ENCODE peak calls at places on chromosomes 1 and 21, in eight cellular contexts. One of them, this sample, is unnamed.
A peak's percentile ranks its signal among the peaks of the same experiment; 100 is the strongest.

GRCh38 chr1:39036678-39037077 is 10.5 kb downstream of the NDUFS5 start:
- DNase-seq in transverse colon: no peak
- DNase-seq in prostate gland: no peak
- DNase-seq in heart right ventricle: no peak
- DNase-seq in endothelial cell of umbilical vein: no peak
- DNase-seq in IMR-90: no peak
- DNase-seq in CD8-positive, alpha-beta memory T cell: no peak
- DNase-seq in left ventricle myocardium inferior: no peak
- DNase-seq in this sample: no peak

GRCh38 chr1:26276432-26276838 is 3.5 kb upstream of the SH3BGRL3 start:
- DNase-seq in transverse colon: no peak
- DNase-seq in IMR-90: no peak
- DNase-seq in heart right ventricle: no peak
- DNase-seq in CD8-positive, alpha-beta memory T cell: no peak
- DNase-seq in endothelial cell of umbilical vein: no peak
- DNase-seq in prostate gland: no peak
- DNase-seq in left ventricle myocardium inferior: no peak
- DNase-seq in this sample: no peak

GRCh38 chr1:164622057-164622840 is 63.3 kb downstream of the PBX1 start:
- DNase-seq in heart right ventricle: no peak
- DNase-seq in endothelial cell of umbilical vein: no peak
- DNase-seq in IMR-90: no peak
- DNase-seq in left ventricle myocardium inferior: no peak
- DNase-seq in transverse colon: no peak
- DNase-seq in prostate gland: no peak
- DNase-seq in CD8-positive, alpha-beta memory T cell: no peak
- DNase-seq in this sample: peak; percentile 51

GRCh38 chr21:34836103-34836932 is 167.5 kb downstream of the CLIC6 start:
- DNase-seq in CD8-positive, alpha-beta memory T cell: no peak
- DNase-seq in left ventricle myocardium inferior: no peak
- DNase-seq in transverse colon: peak; percentile 46
- DNase-seq in prostate gland: no peak
- DNase-seq in IMR-90: peak; percentile 100
- DNase-seq in endothelial cell of umbilical vein: peak; percentile 98
- DNase-seq in heart right ventricle: no peak
- DNase-seq in this sample: peak; percentile 100

GRCh38 chr1:204261746-204262505 is 48.1 kb upstream of the GOLT1A start:
- DNase-seq in left ventricle myocardium inferior: no peak
- DNase-seq in IMR-90: peak; percentile 77
- DNase-seq in transverse colon: no peak
- DNase-seq in CD8-positive, alpha-beta memory T cell: no peak
- DNase-seq in endothelial cell of umbilical vein: no peak
- DNase-seq in prostate gland: no peak
- DNase-seq in heart right ventricle: no peak
- DNase-seq in this sample: peak; percentile 77

GRCh38 chr21:16708431-16708830 is 804.4 kb upstream of the CXADR start:
- DNase-seq in prostate gland: no peak
- DNase-seq in heart right ventricle: no peak
- DNase-seq in IMR-90: peak; percentile 29
- DNase-seq in endothelial cell of umbilical vein: peak; percentile 7
- DNase-seq in left ventricle myocardium inferior: no peak
- DNase-seq in CD8-positive, alpha-beta memory T cell: no peak
- DNase-seq in transverse colon: no peak
- DNase-seq in this sample: peak; percentile 55

GRCh38 chr1:54439550-54440223 is 33.5 kb upstream of the SSBP3 start:
- DNase-seq in left ventricle myocardium inferior: no peak
- DNase-seq in endothelial cell of umbilical vein: no peak
- DNase-seq in heart right ventricle: no peak
- DNase-seq in IMR-90: no peak
- DNase-seq in CD8-positive, alpha-beta memory T cell: no peak
- DNase-seq in prostate gland: no peak
- DNase-seq in transverse colon: no peak
- DNase-seq in this sample: no peak

GRCh38 chr21:17548262-17548661 is 35.4 kb downstream of the CXADR start:
- DNase-seq in prostate gland: no peak
- DNase-seq in endothelial cell of umbilical vein: no peak
- DNase-seq in heart right ventricle: no peak
- DNase-seq in left ventricle myocardium inferior: no peak
- DNase-seq in CD8-positive, alpha-beta memory T cell: no peak
- DNase-seq in transverse colon: no peak
- DNase-seq in IMR-90: peak; percentile 39
- DNase-seq in this sample: no peak

GRCh38 chr1:22108343-22109135 is 34.4 kb downstream of the WNT4 start:
- DNase-seq in left ventricle myocardium inferior: no peak
- DNase-seq in endothelial cell of umbilical vein: no peak
- DNase-seq in transverse colon: peak; percentile 47
- DNase-seq in prostate gland: no peak
- DNase-seq in IMR-90: no peak
- DNase-seq in heart right ventricle: no peak
- DNase-seq in CD8-positive, alpha-beta memory T cell: no peak
- DNase-seq in this sample: peak; percentile 31

GRCh38 chr1:234102591-234102990 is 198.1 kb downstream of the SLC35F3 start:
- DNase-seq in heart right ventricle: no peak
- DNase-seq in endothelial cell of umbilical vein: no peak
- DNase-seq in transverse colon: no peak
- DNase-seq in left ventricle myocardium inferior: no peak
- DNase-seq in prostate gland: no peak
- DNase-seq in CD8-positive, alpha-beta memory T cell: no peak
- DNase-seq in IMR-90: no peak
- DNase-seq in this sample: peak; percentile 73

GRCh38 chr1:48007044-48007443 is 9.9 kb upstream of the TRABD2B start:
- DNase-seq in IMR-90: peak; percentile 2
- DNase-seq in heart right ventricle: no peak
- DNase-seq in transverse colon: no peak
- DNase-seq in CD8-positive, alpha-beta memory T cell: no peak
- DNase-seq in endothelial cell of umbilical vein: no peak
- DNase-seq in prostate gland: no peak
- DNase-seq in left ventricle myocardium inferior: no peak
- DNase-seq in this sample: peak; percentile 18

GRCh38 chr1:32394890-32395415 is 712 bp upstream of the BSDC1 start:
- DNase-seq in prostate gland: no peak
- DNase-seq in IMR-90: peak; percentile 25
- DNase-seq in transverse colon: no peak
- DNase-seq in endothelial cell of umbilical vein: no peak
- DNase-seq in CD8-positive, alpha-beta memory T cell: no peak
- DNase-seq in heart right ventricle: no peak
- DNase-seq in left ventricle myocardium inferior: no peak
- DNase-seq in this sample: no peak

GRCh38 chr1:241271427-241271826 is 85.6 kb downstream of the RGS7 start:
- DNase-seq in CD8-positive, alpha-beta memory T cell: no peak
- DNase-seq in transverse colon: peak; percentile 55
- DNase-seq in heart right ventricle: no peak
- DNase-seq in IMR-90: no peak
- DNase-seq in endothelial cell of umbilical vein: no peak
- DNase-seq in prostate gland: no peak
- DNase-seq in left ventricle myocardium inferior: no peak
- DNase-seq in this sample: no peak

GRCh38 chr1:62977321-62977720 is 193.4 kb downstream of the ATG4C start:
- DNase-seq in prostate gland: no peak
- DNase-seq in heart right ventricle: no peak
- DNase-seq in transverse colon: no peak
- DNase-seq in left ventricle myocardium inferior: no peak
- DNase-seq in IMR-90: peak; percentile 20
- DNase-seq in endothelial cell of umbilical vein: no peak
- DNase-seq in CD8-positive, alpha-beta memory T cell: no peak
- DNase-seq in this sample: no peak

GRCh38 chr1:84146375-84147032 is 2.4 kb downstream of the PRKACB start:
- DNase-seq in IMR-90: peak; percentile 78
- DNase-seq in CD8-positive, alpha-beta memory T cell: no peak
- DNase-seq in heart right ventricle: no peak
- DNase-seq in endothelial cell of umbilical vein: peak; percentile 66
- DNase-seq in prostate gland: no peak
- DNase-seq in transverse colon: no peak
- DNase-seq in left ventricle myocardium inferior: no peak
- DNase-seq in this sample: peak; percentile 82

GRCh38 chr1:85580046-85580411 is 532 bp upstream of the CCN1 start:
- DNase-seq in prostate gland: peak; percentile 46
- DNase-seq in IMR-90: peak; percentile 83
- DNase-seq in endothelial cell of umbilical vein: no peak
- DNase-seq in CD8-positive, alpha-beta memory T cell: no peak
- DNase-seq in heart right ventricle: no peak
- DNase-seq in left ventricle myocardium inferior: no peak
- DNase-seq in transverse colon: no peak
- DNase-seq in this sample: peak; percentile 66

GRCh38 chr1:66809736-66810326 is 8.8 kb upstream of the INSL5 start:
- DNase-seq in IMR-90: peak; percentile 22
- DNase-seq in endothelial cell of umbilical vein: peak; percentile 2
- DNase-seq in left ventricle myocardium inferior: no peak
- DNase-seq in transverse colon: no peak
- DNase-seq in prostate gland: no peak
- DNase-seq in CD8-positive, alpha-beta memory T cell: no peak
- DNase-seq in heart right ventricle: no peak
- DNase-seq in this sample: peak; percentile 49

GRCh38 chr21:41589620-41590175 is 81.7 kb upstream of the TMPRSS2 start:
- DNase-seq in heart right ventricle: no peak
- DNase-seq in endothelial cell of umbilical vein: no peak
- DNase-seq in left ventricle myocardium inferior: no peak
- DNase-seq in IMR-90: no peak
- DNase-seq in transverse colon: no peak
- DNase-seq in CD8-positive, alpha-beta memory T cell: no peak
- DNase-seq in prostate gland: no peak
- DNase-seq in this sample: no peak

GRCh38 chr21:42836402-42836666 is 43.0 kb downstream of the WDR4 start:
- DNase-seq in transverse colon: no peak
- DNase-seq in IMR-90: no peak
- DNase-seq in prostate gland: no peak
- DNase-seq in left ventricle myocardium inferior: no peak
- DNase-seq in heart right ventricle: no peak
- DNase-seq in CD8-positive, alpha-beta memory T cell: no peak
- DNase-seq in endothelial cell of umbilical vein: no peak
- DNase-seq in this sample: no peak

GRCh38 chr21:42835611-42836401 is 43.5 kb downstream of the WDR4 start:
- DNase-seq in endothelial cell of umbilical vein: no peak
- DNase-seq in IMR-90: no peak
- DNase-seq in transverse colon: no peak
- DNase-seq in prostate gland: no peak
- DNase-seq in left ventricle myocardium inferior: no peak
- DNase-seq in heart right ventricle: no peak
- DNase-seq in CD8-positive, alpha-beta memory T cell: no peak
- DNase-seq in this sample: no peak

GRCh38 chr21:42837421-42838211 is 41.7 kb downstream of the WDR4 start:
- DNase-seq in heart right ventricle: no peak
- DNase-seq in endothelial cell of umbilical vein: no peak
- DNase-seq in IMR-90: no peak
- DNase-seq in CD8-positive, alpha-beta memory T cell: no peak
- DNase-seq in transverse colon: no peak
- DNase-seq in prostate gland: no peak
- DNase-seq in left ventricle myocardium inferior: peak; percentile 13
- DNase-seq in this sample: no peak

GRCh38 chr21:42835211-42835610 is 44.1 kb downstream of the WDR4 start:
- DNase-seq in CD8-positive, alpha-beta memory T cell: no peak
- DNase-seq in left ventricle myocardium inferior: no peak
- DNase-seq in endothelial cell of umbilical vein: no peak
- DNase-seq in prostate gland: no peak
- DNase-seq in IMR-90: no peak
- DNase-seq in transverse colon: no peak
- DNase-seq in heart right ventricle: no peak
- DNase-seq in this sample: no peak

DNA sequence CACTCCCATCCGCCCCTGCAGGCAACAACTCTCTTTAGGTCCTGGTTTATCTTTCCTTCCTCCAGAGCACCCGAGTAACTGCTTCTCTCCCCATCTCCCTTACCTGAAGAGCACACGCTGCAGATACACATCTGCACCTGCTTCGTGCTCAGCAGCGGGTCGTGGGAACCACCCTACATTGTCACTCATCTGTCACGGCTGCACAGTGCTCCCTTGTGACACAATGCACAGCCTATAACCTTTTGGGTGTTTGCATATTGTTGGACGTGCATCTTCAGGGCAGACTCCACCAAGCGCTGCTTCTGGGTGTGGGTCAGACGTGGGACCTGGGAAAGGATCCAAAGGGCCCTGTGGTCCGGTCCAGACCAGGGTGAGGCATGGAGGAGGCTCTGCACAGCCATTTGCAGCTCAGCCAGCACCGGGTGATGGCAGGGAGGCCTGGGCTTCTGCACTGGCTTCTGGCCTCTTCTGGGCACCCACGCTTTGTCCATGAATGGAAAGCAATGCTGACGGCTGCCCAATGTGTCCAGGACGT is 42.5 kb downstream of the WDR4 start:
- DNase-seq in heart right ventricle: no peak
- DNase-seq in endothelial cell of umbilical vein: no peak
- DNase-seq in transverse colon: no peak
- DNase-seq in CD8-positive, alpha-beta memory T cell: no peak
- DNase-seq in left ventricle myocardium inferior: no peak
- DNase-seq in IMR-90: no peak
- DNase-seq in prostate gland: no peak
- DNase-seq in this sample: no peak
- H3K4me1 ChIP-seq in heart right ventricle: peaks cover 4% of the 10 kb centered on the region
- H3K4me1 ChIP-seq in endothelial cell of umbilical vein: no peaks in the 10 kb centered on the region
- H3K4me1 ChIP-seq in transverse colon: no peaks in the 10 kb centered on the region
- H3K4me1 ChIP-seq in CD8-positive, alpha-beta memory T cell: peaks cover 16% of the 10 kb centered on the region
- H3K4me1 ChIP-seq in left ventricle myocardium inferior: peaks cover 6% of the 10 kb centered on the region
- H3K4me1 ChIP-seq in IMR-90: no peaks in the 10 kb centered on the region
- H3K4me1 ChIP-seq in prostate gland: no peaks in the 10 kb centered on the region
- H3K4me1 ChIP-seq in this sample: no peaks in the 10 kb centered on the region

DNA sequence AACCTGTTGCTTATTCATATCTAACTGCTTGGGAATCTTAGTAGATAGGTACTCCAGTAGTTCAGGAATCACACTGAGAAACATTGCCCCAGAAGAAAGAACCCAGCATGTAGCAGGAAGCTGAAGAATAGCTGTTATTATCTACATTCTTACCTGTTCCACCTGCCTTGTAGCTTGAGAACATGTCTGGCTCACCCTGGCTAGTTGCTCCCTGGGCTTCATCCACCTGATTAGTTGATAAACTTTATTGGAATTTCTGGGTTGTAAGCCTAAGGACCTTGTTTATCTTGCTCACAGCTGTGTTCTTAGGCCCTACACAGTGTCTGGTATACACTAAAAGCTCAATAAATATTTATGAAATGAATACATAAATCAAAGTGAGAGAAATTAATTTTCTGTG is 106.3 kb upstream of the DMRTA2 start:
- DNase-seq in endothelial cell of umbilical vein: no peak
- DNase-seq in transverse colon: no peak
- DNase-seq in left ventricle myocardium inferior: no peak
- DNase-seq in heart right ventricle: no peak
- DNase-seq in IMR-90: no peak
- DNase-seq in prostate gland: no peak
- DNase-seq in CD8-positive, alpha-beta memory T cell: no peak
- DNase-seq in this sample: no peak
- H3K27me3 ChIP-seq in endothelial cell of umbilical vein: no peaks in the 10 kb centered on the region
- H3K27me3 ChIP-seq in transverse colon: no peaks in the 10 kb centered on the region
- H3K27me3 ChIP-seq in left ventricle myocardium inferior: no peaks in the 10 kb centered on the region
- H3K27me3 ChIP-seq in heart right ventricle: no peaks in the 10 kb centered on the region
- H3K27me3 ChIP-seq in IMR-90: no peaks in the 10 kb centered on the region
- H3K27me3 ChIP-seq in prostate gland: no peaks in the 10 kb centered on the region
- H3K27me3 ChIP-seq in CD8-positive, alpha-beta memory T cell: no peaks in the 10 kb centered on the region
- H3K27me3 ChIP-seq in this sample: no peaks in the 10 kb centered on the region

GRCh38 chr1:213387380-213388015 is 336.5 kb downstream of the RPS6KC1 start:
- DNase-seq in left ventricle myocardium inferior: no peak
- DNase-seq in transverse colon: no peak
- DNase-seq in IMR-90: no peak
- DNase-seq in prostate gland: no peak
- DNase-seq in heart right ventricle: no peak
- DNase-seq in endothelial cell of umbilical vein: no peak
- DNase-seq in CD8-positive, alpha-beta memory T cell: no peak
- DNase-seq in this sample: no peak
- H3K4me1 ChIP-seq in left ventricle myocardium inferior: peaks cover 1% of the 10 kb centered on the region
- H3K4me1 ChIP-seq in transverse colon: no peaks in the 10 kb centered on the region
- H3K4me1 ChIP-seq in IMR-90: no peaks in the 10 kb centered on the region
- H3K4me1 ChIP-seq in prostate gland: no peaks in the 10 kb centered on the region
- H3K4me1 ChIP-seq in heart right ventricle: no peaks in the 10 kb centered on the region
- H3K4me1 ChIP-seq in endothelial cell of umbilical vein: no peaks in the 10 kb centered on the region
- H3K4me1 ChIP-seq in CD8-positive, alpha-beta memory T cell: no peaks in the 10 kb centered on the region
- H3K4me1 ChIP-seq in this sample: no peaks in the 10 kb centered on the region

GRCh38 chr1:170663441-170664282 is at the start of gene PRRX1:
- DNase-seq in prostate gland: no peak
- DNase-seq in CD8-positive, alpha-beta memory T cell: no peak
- DNase-seq in heart right ventricle: peak; percentile 40
- DNase-seq in IMR-90: peak; percentile 46
- DNase-seq in endothelial cell of umbilical vein: no peak
- DNase-seq in transverse colon: no peak
- DNase-seq in left ventricle myocardium inferior: no peak
- DNase-seq in this sample: peak; percentile 43
- H3K27me3 ChIP-seq in prostate gland: no peaks in the 10 kb centered on the region
- H3K27me3 ChIP-seq in CD8-positive, alpha-beta memory T cell: peaks cover 23% of the 10 kb centered on the region
- H3K27me3 ChIP-seq in heart right ventricle: peaks cover 8% of the 10 kb centered on the region
- H3K27me3 ChIP-seq in IMR-90: no peaks in the 10 kb centered on the region
- H3K27me3 ChIP-seq in endothelial cell of umbilical vein: peaks cover 45% of the 10 kb centered on the region
- H3K27me3 ChIP-seq in transverse colon: peaks cover 99% of the 10 kb centered on the region
- H3K27me3 ChIP-seq in left ventricle myocardium inferior: peaks cover 94% of the 10 kb centered on the region
- H3K27me3 ChIP-seq in this sample: no peaks in the 10 kb centered on the region